ENCODE peak calls at places on chromosomes 6 and 20, in four cellular contexts. U, L, Q and R are unnamed samples.

GRCh38 chr6:161168281-161168891 is 105.5 kb downstream of the AGPAT4 start:
- DNase-seq in L (peak), Q (peak), U (peak), R (peak)

GRCh38 chr6:167679137-167679736 is 147.5 kb upstream of the AFDN start:
- DNase-seq in Q (no peak), L (no peak), U (no peak), R (no peak)

GRCh38 chr6:90537027-90537426 is 49.8 kb downstream of the MAP3K7 start:
- DNase-seq in Q (no peak), L (peak), U (peak), R (peak)

GRCh38 chr6:37646097-37646864 is 51.4 kb downstream of the MDGA1 start:
- DNase-seq in L (no peak), U (no peak), Q (no peak), R (no peak)

GRCh38 chr20:48618052-48618451 is 209.7 kb downstream of the PREX1 start:
- DNase-seq in L (no peak), U (no peak), Q (no peak), R (no peak)

GRCh38 chr6:37699138-37699766 is 1.6 kb upstream of the MDGA1 start:
- DNase-seq in Q (no peak), U (no peak), L (peak), R (no peak)

GRCh38 chr6:109261815-109262214 is 120.5 kb downstream of the CD164 start:
- DNase-seq in Q (no peak), L (no peak), U (no peak), R (no peak)

GRCh38 chr6:20426177-20427082 is 24.8 kb downstream of the E2F3 start:
- DNase-seq in U (no peak), L (no peak), Q (no peak), R (no peak)

GRCh38 chr6:170306324-170307079 is at the start of gene FAM120B:
- DNase-seq in Q (peak), U (peak), L (peak), R (peak)

GRCh38 chr20:6501061-6501460 is 266.4 kb upstream of the BMP2 start:
- DNase-seq in U (peak), L (peak), Q (peak), R (peak)

GRCh38 chr6:150924808-150925654 is 59.5 kb downstream of the MTHFD1L start:
- DNase-seq in U (peak), L (no peak), Q (no peak), R (no peak)

GRCh38 chr6:138555294-138555988 is 56.1 kb upstream of the NHSL1 start:
- DNase-seq in U (no peak), Q (no peak), L (peak), R (peak)

GRCh38 chr6:156821707-156822106 is 44.5 kb downstream of the ARID1B start:
- DNase-seq in U (no peak), Q (no peak), L (no peak), R (no peak)

GRCh38 chr20:15252289-15252688 is 914.9 kb upstream of the FLRT3 start:
- DNase-seq in U (no peak), Q (no peak), L (no peak), R (no peak)

GRCh38 chr6:21273451-21273850 is 320.1 kb upstream of the SOX4 start:
- DNase-seq in L (no peak), Q (no peak), U (no peak), R (no peak)

GRCh38 chr20:58893355-58894151 is 41.0 kb downstream of the GNAS start:
- DNase-seq in Q (no peak), U (no peak), L (peak), R (no peak)

GRCh38 chr6:29426654-29427053 is 11.9 kb downstream of the OR12D1 start:
- DNase-seq in U (no peak), L (no peak), Q (no peak), R (no peak)

GRCh38 chr6:3315841-3316240 is 57.1 kb downstream of the PSMG4 start:
- DNase-seq in Q (no peak), L (no peak), U (no peak), R (no peak)

GRCh38 chr20:32784369-32785080 is 22.3 kb downstream of the DNMT3B start:
- DNase-seq in U (no peak), Q (no peak), L (no peak), R (no peak)

GRCh38 chr6:142926494-142927273 is 18.3 kb downstream of the HIVEP2 start:
- DNase-seq in Q (no peak), U (peak), L (peak), R (peak)

GRCh38 chr6:169253745-169254238 is at the start of gene THBS2:
- DNase-seq in Q (peak), U (peak), L (peak), R (peak)

GRCh38 chr6:159788757-159789376 is 535 bp downstream of the TCP1 start:
- DNase-seq in U (peak), L (peak), Q (no peak), R (peak)

GRCh38 chr6:96520039-96520850 is 1.4 kb upstream of the UFL1 start:
- DNase-seq in L (peak), U (no peak), Q (peak), R (peak)

GRCh38 chr6:116556065-116556464 is 2.5 kb downstream of the CALHM4 start:
- DNase-seq in Q (no peak), U (peak), L (peak), R (no peak)

GRCh38 chr20:17901971-17902370 is 66.6 kb downstream of the SNX5 start:
- DNase-seq in U (no peak), L (no peak), Q (no peak), R (no peak)

GRCh38 chr20:2137552-2138201 is 36.0 kb downstream of the STK35 start:
- DNase-seq in L (no peak), U (peak), Q (no peak), R (peak)

GRCh38 chr6:25774120-25774730 is 19.7 kb downstream of the SLC17A4 start:
- DNase-seq in U (no peak), L (no peak), Q (no peak), R (no peak)

GRCh38 chr6:13302751-13303667 is 25.3 kb downstream of the TBC1D7 start:
- DNase-seq in U (peak), L (peak), Q (peak), R (peak)
- H3K4me3 ChIP-seq in U (no peak), L (no peak), Q (no peak), R (no peak)

GRCh38 chr6:105302617-105303128 is 100.2 kb downstream of the PREP start:
- DNase-seq in U (peak), L (no peak), Q (no peak), R (no peak)
- TF ChIP-seq CTCF in U (peak), L (no peak), Q (no peak), R (no peak)

GRCh38 chr6:148192310-148192709 is 150.3 kb upstream of the SASH1 start:
- DNase-seq in Q (no peak), U (peak), L (peak), R (peak)
- H3K4me3 ChIP-seq in Q (no peak), U (no peak), L (no peak), R (no peak)

DNA sequence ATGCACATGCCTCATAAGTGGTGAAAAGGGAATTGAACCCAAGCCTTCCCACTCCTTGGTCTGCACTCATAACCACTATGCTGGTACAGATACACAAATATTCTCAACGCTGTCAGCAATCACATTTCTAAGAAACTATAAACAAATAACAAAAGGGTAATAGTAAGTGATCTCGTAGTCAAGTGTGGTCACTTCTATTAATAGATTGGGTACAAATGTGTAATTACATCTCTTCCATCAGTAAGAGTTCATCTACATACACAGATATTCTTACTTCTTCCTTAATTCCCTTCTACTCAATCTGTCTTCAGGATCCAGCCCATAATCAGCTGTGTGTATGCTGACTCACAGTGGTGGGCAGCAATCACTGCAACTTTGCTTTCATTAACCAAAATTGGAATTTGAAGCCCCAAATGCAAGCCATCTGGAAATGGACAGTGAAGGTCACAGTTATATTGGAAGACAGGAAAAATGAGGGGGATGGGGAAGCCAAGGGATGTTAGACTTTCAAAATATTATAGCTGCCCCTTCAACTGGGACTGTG is 6.7 kb downstream of the PRSS35 start:
- DNase-seq in Q (no peak), L (no peak), U (peak), R (peak)
- TF ChIP-seq CTCF in Q (no peak), L (no peak), U (peak), R (peak)

GRCh38 chr6:119348308-119349040 is 1.1 kb downstream of the MAN1A1 start:
- DNase-seq in U (no peak), Q (no peak), L (peak), R (no peak)

GRCh38 chr6:119347466-119348307 is 1.9 kb downstream of the MAN1A1 start:
- DNase-seq in Q (no peak), U (no peak), L (no peak), R (peak)

GRCh38 chr6:119350202-119351004 is 842 bp upstream of the MAN1A1 start:
- DNase-seq in L (peak), U (peak), Q (no peak), R (peak)

GRCh38 chr6:119349341-119350201 is at the start of gene MAN1A1:
- DNase-seq in U (peak), Q (no peak), L (peak), R (peak)

GRCh38 chr6:119349041-119349340 is 570 bp downstream of the MAN1A1 start:
- DNase-seq in U (no peak), L (no peak), Q (no peak), R (no peak)
- H3K4me3 ChIP-seq in U (peak), L (peak), Q (peak), R (peak)